ENCODE peak calls at places on chromosomes 7 and 10, in six cellular contexts. K is H1, Q is mammary epithelial cell, I is endothelial cell of umbilical vein, C is thoracic aorta, E is left lung. W is an unnamed sample. For H3K36me3, the result is how much of the 10 kb centered on the place peaks cover.

GRCh38 chr10:99711129-99711719 is 20.7 kb downstream of the COX15 start:
- DNase-seq in K (no peak), Q (peak), I (peak), C (no peak), E (no peak), W (peak)

GRCh38 chr10:100697070-100697469 is 48.3 kb upstream of the PAX2 start:
- DNase-seq in K (no peak), Q (peak), I (peak), C (no peak), E (no peak), W (peak)

GRCh38 chr7:43294080-43294630 is 181.7 kb downstream of the HECW1 start:
- DNase-seq in K (no peak), Q (peak), I (no peak), C (no peak), E (no peak), W (peak)

GRCh38 chr10:133422821-133423771 is 1.3 kb downstream of the SPRN start:
- DNase-seq in K (no peak), Q (no peak), I (no peak), C (no peak), E (no peak), W (no peak)

GRCh38 chr10:10078476-10078875 is 939.2 kb upstream of the CELF2 start:
- DNase-seq in K (no peak), Q (no peak), I (no peak), C (no peak), E (no peak), W (no peak)

GRCh38 chr10:50437248-50437647 is 185.9 kb upstream of the ASAH2 start:
- DNase-seq in K (no peak), Q (no peak), I (no peak), C (no peak), E (no peak), W (no peak)

GRCh38 chr7:8254667-8255066 is 7.3 kb downstream of the ICA1 start:
- DNase-seq in K (no peak), Q (no peak), I (no peak), C (no peak), E (no peak), W (peak)

GRCh38 chr7:17900464-17900863 is 39.8 kb downstream of the SNX13 start:
- DNase-seq in K (no peak), Q (no peak), I (no peak), C (no peak), E (no peak), W (no peak)

GRCh38 chr10:72661436-72661835 is 30.5 kb upstream of the MCU start:
- DNase-seq in K (no peak), Q (no peak), I (no peak), C (no peak), E (no peak), W (no peak)

GRCh38 chr7:1100386-1100785 is 12.5 kb downstream of the GPER1 start:
- DNase-seq in K (no peak), Q (no peak), I (peak), C (no peak), E (no peak), W (no peak)

GRCh38 chr10:86231796-86232560 is 134.6 kb downstream of the GRID1 start:
- DNase-seq in K (no peak), Q (no peak), I (no peak), C (no peak), E (no peak), W (no peak)

GRCh38 chr10:24652381-24652957 is 71.2 kb downstream of the ARHGAP21 start:
- DNase-seq in K (no peak), Q (no peak), I (no peak), C (no peak), E (no peak), W (no peak)

GRCh38 chr10:110237894-110238480 is 30.6 kb downstream of the MXI1 start:
- DNase-seq in K (no peak), Q (no peak), I (no peak), C (no peak), E (no peak), W (no peak)

GRCh38 chr10:127315888-127316287 is 119.5 kb upstream of the INSYN2A start:
- DNase-seq in K (no peak), Q (peak), I (no peak), C (no peak), E (no peak), W (peak)

GRCh38 chr7:132206594-132206993 is 369.7 kb downstream of the PLXNA4 start:
- DNase-seq in K (no peak), Q (no peak), I (no peak), C (no peak), E (no peak), W (no peak)

GRCh38 chr10:119655566-119656001 is 4.4 kb downstream of the BAG3 start:
- DNase-seq in K (no peak), Q (peak), I (peak), C (no peak), E (no peak), W (peak)

GRCh38 chr10:69407621-69408301 is 9.0 kb downstream of the TACR2 start:
- DNase-seq in K (no peak), Q (no peak), I (peak), C (no peak), E (no peak), W (no peak)

GRCh38 chr7:100433592-100434296 is 2.6 kb downstream of the PPP1R35 start:
- DNase-seq in K (no peak), Q (no peak), I (no peak), C (no peak), E (no peak), W (no peak)

GRCh38 chr7:100438172-100438571 is 1.9 kb upstream of the PPP1R35 start:
- DNase-seq in K (no peak), Q (no peak), I (no peak), C (no peak), E (no peak), W (no peak)

GRCh38 chr7:100435401-100436304 is 644 bp downstream of the PPP1R35 start:
- DNase-seq in K (no peak), Q (peak), I (peak), C (no peak), E (no peak), W (peak)

GRCh38 chr7:100434297-100435144 is 1.8 kb downstream of the PPP1R35 start:
- DNase-seq in K (no peak), Q (no peak), I (no peak), C (no peak), E (no peak), W (no peak)

DNA sequence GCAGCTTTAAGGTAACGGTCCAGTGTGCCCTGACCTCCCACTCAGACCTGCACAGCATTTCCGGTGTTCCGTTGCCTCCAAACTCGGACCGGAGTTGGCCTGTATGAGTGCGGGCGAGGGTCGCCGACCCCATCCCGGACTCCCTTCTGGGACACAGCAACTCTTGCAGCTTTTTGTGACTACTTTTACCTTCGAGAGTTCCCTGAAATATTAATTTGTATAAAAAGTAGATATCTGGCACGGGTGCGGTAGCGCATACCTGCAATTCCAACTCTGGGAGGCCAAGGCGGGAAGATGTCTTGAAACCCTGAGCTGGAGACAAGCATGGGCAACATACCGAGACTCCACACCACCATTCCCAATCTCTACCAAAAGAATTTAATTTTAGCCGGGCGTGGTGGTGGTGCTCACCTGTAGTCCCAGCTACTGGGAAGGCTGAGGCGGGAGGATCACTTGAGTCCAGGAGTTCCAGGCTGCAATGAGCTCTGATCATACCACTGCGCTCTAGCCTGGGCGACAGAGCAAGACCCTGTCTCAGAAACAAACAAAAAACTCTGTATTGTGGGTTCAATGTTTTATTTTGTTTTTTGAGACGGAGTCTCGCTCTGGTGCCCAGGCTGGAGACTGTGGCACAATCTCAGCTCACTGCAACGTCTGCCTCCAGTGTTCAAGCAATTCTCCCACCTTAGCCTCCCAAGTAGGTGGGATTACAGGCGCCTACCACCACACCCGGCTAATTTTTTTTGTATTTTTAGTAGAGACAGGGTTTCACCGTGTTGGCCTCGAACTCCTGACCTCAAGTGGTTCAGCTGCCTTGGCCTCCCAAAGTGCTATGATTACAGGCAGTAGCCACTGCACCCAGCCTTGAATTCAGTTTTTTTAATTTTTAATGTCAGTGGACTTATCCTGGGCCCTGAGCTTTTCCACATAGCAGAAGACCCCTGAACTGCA is 1.1 kb upstream of the PPP1R35 start:
- DNase-seq in K (no peak), Q (no peak), I (no peak), C (no peak), E (no peak), W (no peak)
- H3K4me3 ChIP-seq in K (peak), Q (no peak), I (no peak), C (peak), E (no peak), W (peak)

GRCh38 chr7:23184291-23184690 is 2.4 kb downstream of the NUP42 start:
- DNase-seq in K (no peak), Q (no peak), I (no peak), C (no peak), E (no peak), W (no peak)

GRCh38 chr7:23185980-23186379 is 4.1 kb downstream of the NUP42 start:
- DNase-seq in K (no peak), Q (no peak), I (no peak), C (no peak), E (no peak), W (no peak)

GRCh38 chr7:23184709-23185354 is 3.0 kb downstream of the NUP42 start:
- DNase-seq in K (no peak), Q (peak), I (peak), C (no peak), E (no peak), W (peak)

GRCh38 chr7:23181684-23182553 is at the start of gene NUP42:
- DNase-seq in K (peak), Q (peak), I (peak), C (peak), E (peak), W (peak)

DNA sequence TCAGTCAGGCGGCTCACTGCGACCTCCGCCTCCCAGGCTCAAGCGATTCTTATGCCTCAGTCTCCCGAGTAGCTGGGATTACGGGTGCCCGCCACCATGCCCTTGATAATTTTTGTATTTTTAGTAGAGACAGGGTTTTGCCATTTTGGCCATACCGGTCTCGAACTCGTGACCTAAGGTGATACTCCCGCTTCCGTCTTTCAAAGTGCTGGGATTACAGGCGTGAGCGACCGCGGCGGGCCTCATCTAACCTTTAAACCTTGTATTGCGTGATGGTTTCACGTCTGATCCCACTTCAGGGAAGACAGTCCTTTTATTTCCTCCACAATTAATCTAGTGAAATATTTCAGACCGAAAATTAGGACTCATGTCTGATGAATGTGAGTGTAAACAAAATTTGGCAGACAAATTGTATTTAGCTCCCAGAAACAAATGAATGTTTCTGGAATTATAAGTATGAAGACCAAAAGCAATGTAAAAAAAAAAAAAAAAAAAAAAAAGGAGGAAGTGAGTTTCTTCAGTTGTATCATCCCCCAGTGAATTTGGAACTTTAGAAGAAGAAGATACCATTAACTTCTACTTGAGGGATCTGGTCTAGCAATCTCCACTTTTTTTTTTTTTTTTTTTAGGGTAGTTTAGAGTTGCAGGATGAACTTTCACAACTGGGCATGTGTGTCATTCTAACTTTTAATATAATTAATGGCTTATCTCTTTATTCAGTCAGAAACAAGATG is 1.6 kb downstream of the NUP42 start:
- DNase-seq in K (no peak), Q (no peak), I (no peak), C (no peak), E (no peak), W (no peak)
- H3K36me3 ChIP-seq in K (under half), Q (under half), I (under half), C (under half), E (under half), W (under half)

GRCh38 chr10:103780242-103781149 is 74.9 kb downstream of the SH3PXD2A start:
- DNase-seq in K (no peak), Q (peak), I (no peak), C (no peak), E (no peak), W (peak)

GRCh38 chr10:103783686-103784085 is 71.7 kb downstream of the SH3PXD2A start:
- DNase-seq in K (no peak), Q (no peak), I (no peak), C (no peak), E (no peak), W (no peak)

GRCh38 chr10:103778358-103779139 is 76.8 kb downstream of the SH3PXD2A start:
- DNase-seq in K (no peak), Q (no peak), I (no peak), C (no peak), E (no peak), W (no peak)

GRCh38 chr10:103784089-103784488 is 71.3 kb downstream of the SH3PXD2A start:
- DNase-seq in K (no peak), Q (no peak), I (no peak), C (no peak), E (no peak), W (no peak)

DNA sequence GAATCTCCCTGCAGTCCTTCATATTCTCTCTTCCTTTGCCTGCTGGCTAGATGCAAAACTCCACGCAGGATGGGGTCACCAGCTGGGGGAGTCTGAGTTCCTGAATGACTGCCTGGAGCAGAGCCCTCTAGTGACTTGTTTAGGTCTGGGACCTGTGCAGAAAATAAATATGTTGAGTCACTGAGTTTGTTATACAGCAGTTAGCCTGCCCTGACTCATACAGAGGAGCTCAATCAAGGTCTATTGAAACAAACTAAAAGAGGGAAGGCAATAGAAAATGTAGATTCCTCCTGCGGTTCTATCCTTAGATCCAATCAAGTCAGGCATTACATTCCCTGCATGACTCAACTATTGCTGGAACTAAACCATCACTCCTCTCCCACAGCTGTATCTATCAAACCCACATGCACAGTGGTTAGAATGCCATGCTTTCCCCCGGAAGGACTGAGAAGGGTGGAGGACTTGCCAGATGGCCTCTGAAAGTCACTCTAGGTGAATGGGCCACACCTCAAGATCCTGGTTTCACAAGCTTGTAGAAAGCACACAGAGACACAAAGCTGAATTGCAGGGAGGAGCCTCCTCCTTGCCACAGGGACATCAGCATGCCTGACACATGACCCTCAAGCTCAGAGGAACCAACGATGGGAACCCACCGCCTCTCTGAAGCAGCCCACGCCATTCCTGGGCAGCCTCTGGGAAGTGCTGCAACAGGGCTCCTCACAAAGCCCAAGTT is 73.9 kb downstream of the SH3PXD2A start:
- DNase-seq in K (no peak), Q (peak), I (peak), C (no peak), E (no peak), W (peak)
- TF ChIP-seq CTCF in K (peak), Q (peak), I (peak), C (no peak), E (no peak), W (peak)

GRCh38 chr7:2405201-2405600 is 1.8 kb downstream of the CHST12 start:
- DNase-seq in K (no peak), Q (no peak), I (no peak), C (no peak), E (no peak), W (no peak)
- H3K4me3 ChIP-seq in K (no peak), Q (no peak), I (no peak), C (no peak), E (no peak), W (no peak)

DNA sequence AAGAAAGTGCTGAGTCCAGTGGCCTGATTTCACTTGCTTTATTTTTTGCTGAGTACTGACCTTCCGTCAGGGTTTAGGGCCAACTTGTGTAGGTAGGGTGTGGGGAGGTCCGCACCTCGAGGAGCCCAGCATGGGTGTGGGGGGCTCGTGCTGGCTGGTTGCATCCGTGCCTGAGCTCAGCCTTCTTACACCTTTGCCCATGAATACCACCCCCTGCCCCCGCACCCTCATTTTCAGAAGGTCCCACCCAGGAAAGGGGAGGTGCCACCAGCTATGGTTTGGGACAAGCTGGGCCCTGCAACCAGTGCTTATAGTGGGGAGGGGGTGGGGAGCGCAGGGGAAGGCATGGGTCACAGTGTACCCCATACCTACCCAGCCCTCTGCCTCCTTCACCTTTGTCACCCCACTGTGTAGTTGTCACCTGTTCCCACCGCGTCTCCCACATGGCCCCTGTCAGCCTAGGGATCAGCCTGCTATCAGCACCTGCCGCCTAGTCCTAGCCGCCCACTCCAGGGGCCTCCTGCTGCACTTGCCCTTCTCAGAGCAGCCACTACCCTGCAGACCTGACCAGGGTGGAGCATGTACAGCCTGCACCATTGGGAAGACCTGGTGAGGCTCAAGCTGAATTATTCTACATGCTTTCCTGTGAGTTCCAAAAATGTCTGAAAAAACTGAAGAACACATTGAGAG is 146.2 kb upstream of the RET start:
- DNase-seq in K (no peak), Q (no peak), I (no peak), C (no peak), E (no peak), W (no peak)
- H3K36me3 ChIP-seq in K (under half), Q (under half), I (under half), C (under half), E (under half), W (under half)